ENCODE peak calls at places on chromosomes 3 and 15, in four cellular contexts. A, H, M and I are unnamed samples. For H3K4me1, the result is how much of the 10 kb centered on the place peaks cover.

GRCh38 chr3:194104041-194104751 is 31.8 kb upstream of the HES1 start:
- DNase-seq in A (no peak), H (no peak), M (no peak), I (no peak)

GRCh38 chr3:115401891-115402501 is 221.3 kb upstream of the GAP43 start:
- DNase-seq in A (no peak), H (no peak), M (no peak), I (no peak)

GRCh38 chr3:30203301-30203700 is 403.1 kb upstream of the TGFBR2 start:
- DNase-seq in A (no peak), H (no peak), M (no peak), I (no peak)

GRCh38 chr3:9068044-9068443 is 104.8 kb upstream of the RAD18 start:
- DNase-seq in A (peak), H (no peak), M (no peak), I (peak)

GRCh38 chr3:126490619-126491018 is 14.9 kb upstream of the ZXDC start:
- DNase-seq in A (no peak), H (no peak), M (no peak), I (no peak)

GRCh38 chr3:182118081-182118480 is 406.4 kb downstream of the SOX2 start:
- DNase-seq in A (no peak), H (no peak), M (no peak), I (no peak)

GRCh38 chr3:4065080-4065479 is 238.1 kb upstream of the SETMAR start:
- DNase-seq in A (no peak), H (no peak), M (no peak), I (no peak)

GRCh38 chr3:130528120-130528519 is 11.1 kb downstream of the COL6A6 start:
- DNase-seq in A (no peak), H (no peak), M (no peak), I (no peak)

GRCh38 chr15:77676569-77677375 is 44.1 kb upstream of the LINGO1 start:
- DNase-seq in A (no peak), H (no peak), M (no peak), I (no peak)

GRCh38 chr3:45760878-45761711 is 35.2 kb downstream of the SLC6A20 start:
- DNase-seq in A (peak), H (peak), M (peak), I (no peak)

GRCh38 chr3:75978686-75979085 is 193.3 kb upstream of the ZNF717 start:
- DNase-seq in A (no peak), H (no peak), M (no peak), I (no peak)

GRCh38 chr15:48641416-48641815 is 4.1 kb downstream of the FBN1 start:
- DNase-seq in A (no peak), H (no peak), M (no peak), I (no peak)

GRCh38 chr3:70740082-70740481 is 427.6 kb upstream of the MDFIC2 start:
- DNase-seq in A (no peak), H (no peak), M (no peak), I (no peak)

GRCh38 chr15:61743352-61743909 is 316.8 kb downstream of the VPS13C start:
- DNase-seq in A (no peak), H (no peak), M (no peak), I (no peak)

GRCh38 chr15:40354408-40355171 is 3.4 kb upstream of the DISP2 start:
- DNase-seq in A (no peak), H (peak), M (no peak), I (no peak)

GRCh38 chr3:183369117-183369516 is 59.3 kb downstream of the MCF2L2 start:
- DNase-seq in A (no peak), H (no peak), M (no peak), I (no peak)

GRCh38 chr3:79113821-79114220 is 654.0 kb downstream of the ROBO1 start:
- DNase-seq in A (no peak), H (no peak), M (no peak), I (no peak)

GRCh38 chr3:74539879-74540278 is 74.6 kb downstream of the CNTN3 start:
- DNase-seq in A (no peak), H (no peak), M (no peak), I (no peak)

GRCh38 chr3:112976953-112977352 is 2.0 kb upstream of the CD200R1 start:
- DNase-seq in A (no peak), H (no peak), M (no peak), I (no peak)

GRCh38 chr15:73403171-73403570 is 34.4 kb upstream of the HCN4 start:
- DNase-seq in A (no peak), H (no peak), M (no peak), I (no peak)

GRCh38 chr15:62770752-62771151 is 271.8 kb upstream of the TPM1 start:
- DNase-seq in A (no peak), H (no peak), M (no peak), I (no peak)

GRCh38 chr3:24237971-24238767 is 256.5 kb downstream of the THRB start:
- DNase-seq in A (no peak), H (peak), M (no peak), I (peak)

GRCh38 chr15:41882689-41883483 is 11.0 kb downstream of the SPTBN5 start:
- DNase-seq in A (no peak), H (no peak), M (no peak), I (no peak)

GRCh38 chr3:101172516-101172915 is 147.9 kb downstream of the IMPG2 start:
- DNase-seq in A (no peak), H (no peak), M (no peak), I (no peak)

GRCh38 chr15:74238984-74239645 is 3.0 kb downstream of the CCDC33 start:
- DNase-seq in A (no peak), H (no peak), M (no peak), I (no peak)

GRCh38 chr15:31266712-31267111 is 59.9 kb upstream of the KLF13 start:
- DNase-seq in A (peak), H (no peak), M (peak), I (no peak)

GRCh38 chr3:74267583-74268184 is 346.8 kb downstream of the CNTN3 start:
- DNase-seq in A (no peak), H (peak), M (no peak), I (peak)

GRCh38 chr3:50687127-50687751 is 12.5 kb downstream of the DOCK3 start:
- DNase-seq in A (no peak), H (no peak), M (no peak), I (no peak)

GRCh38 chr3:191339313-191339917 is 9.1 kb upstream of the UTS2B start:
- DNase-seq in A (no peak), H (no peak), M (no peak), I (no peak)

GRCh38 chr15:57158589-57158988 is 217.7 kb upstream of the CGNL1 start:
- DNase-seq in A (no peak), H (no peak), M (no peak), I (no peak)

GRCh38 chr3:119794971-119795612 is 13.2 kb downstream of the NR1I2 start:
- DNase-seq in A (no peak), H (peak), M (peak), I (no peak)

GRCh38 chr3:27729748-27730611 is 7.9 kb upstream of the EOMES start:
- DNase-seq in A (peak), H (no peak), M (no peak), I (no peak)

GRCh38 chr15:55588818-55589122 is 625 bp upstream of the PYGO1 start:
- DNase-seq in A (no peak), H (no peak), M (no peak), I (no peak)

GRCh38 chr15:51736646-51737537 is 563 bp downstream of the LYSMD2 start:
- DNase-seq in A (peak), H (peak), M (no peak), I (no peak)

GRCh38 chr3:134333522-134334181 is 40.6 kb downstream of the AMOTL2 start:
- DNase-seq in A (peak), H (no peak), M (peak), I (no peak)

GRCh38 chr15:76059320-76060097 is at the start of gene TMEM266:
- DNase-seq in A (no peak), H (peak), M (no peak), I (peak)

GRCh38 chr3:52277071-52277964 is 1.1 kb downstream of the WDR82 start:
- DNase-seq in A (peak), H (peak), M (no peak), I (peak)

GRCh38 chr3:50150863-50151686 is 4.0 kb upstream of the SEMA3F start:
- DNase-seq in A (no peak), H (no peak), M (no peak), I (no peak)

GRCh38 chr3:46506526-46506925 is 8.8 kb downstream of the RTP3 start:
- DNase-seq in A (no peak), H (no peak), M (no peak), I (no peak)

GRCh38 chr15:67188551-67189218 is 65.8 kb downstream of the AAGAB start:
- DNase-seq in A (peak), H (no peak), M (no peak), I (no peak)
- TF ChIP-seq EP300 in A (peak), H (no peak), M (no peak), I (no peak)

GRCh38 chr3:164375538-164375937 is 702.8 kb downstream of the SI start:
- DNase-seq in A (no peak), H (no peak), M (no peak), I (no peak)
- H3K4me1 ChIP-seq in A (under half), H (under half), M (under half), I (under half)

GRCh38 chr3:42688016-42688415 is 2.7 kb downstream of the KLHL40 start:
- DNase-seq in A (peak), H (no peak), M (no peak), I (no peak)
- TF ChIP-seq POLR2A in A (no peak), H (no peak), M (no peak), I (no peak)

GRCh38 chr15:100291106-100291505 is 50.7 kb downstream of the ADAMTS17 start:
- DNase-seq in A (no peak), H (no peak), M (no peak), I (no peak)

GRCh38 chr15:100297812-100298211 is 44.0 kb downstream of the ADAMTS17 start:
- DNase-seq in A (no peak), H (no peak), M (no peak), I (no peak)

GRCh38 chr15:100295939-100296338 is 45.8 kb downstream of the ADAMTS17 start:
- DNase-seq in A (no peak), H (no peak), M (no peak), I (no peak)

DNA sequence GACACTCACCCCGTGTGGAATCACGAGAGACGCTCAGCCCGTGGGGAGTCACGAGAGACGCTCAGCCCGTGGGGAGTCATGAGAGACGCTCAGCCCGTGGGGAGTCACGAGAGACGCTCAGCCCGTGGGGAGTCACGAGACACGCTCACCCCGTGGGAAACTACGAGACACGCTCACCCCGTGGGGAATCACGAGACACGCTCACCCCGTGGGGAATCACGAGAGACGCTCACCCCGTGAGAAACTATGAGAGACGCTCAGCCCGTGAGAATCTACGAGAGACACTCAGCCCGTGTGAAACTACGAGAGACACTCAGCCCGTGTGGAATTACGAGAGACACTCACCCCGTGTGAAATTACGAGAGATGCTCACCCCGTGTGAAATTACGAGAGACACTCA is 49.8 kb downstream of the ADAMTS17 start:
- DNase-seq in A (no peak), H (no peak), M (no peak), I (no peak)
- TF ChIP-seq EP300 in A (no peak), H (no peak), M (no peak), I (no peak)

DNA sequence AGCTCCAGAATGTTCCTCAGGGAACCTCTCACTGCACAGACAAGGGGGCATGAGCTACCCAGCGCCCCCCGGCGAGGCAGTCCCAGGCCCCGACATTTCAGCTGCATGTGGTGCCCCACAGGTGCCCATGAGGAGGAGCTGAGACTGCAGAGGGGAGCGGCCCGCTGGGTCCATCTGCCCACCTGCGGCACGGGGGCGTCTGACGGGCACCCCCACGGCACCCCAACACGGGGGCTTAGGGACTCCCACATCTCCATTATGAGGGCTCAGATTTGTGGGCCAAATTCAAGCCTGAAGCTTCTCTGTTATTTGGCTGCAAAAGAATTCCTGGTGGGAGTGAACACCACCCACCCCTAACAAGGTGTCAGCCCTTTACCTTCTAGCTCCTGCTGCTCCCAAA is 258.4 kb downstream of the UACA start:
- DNase-seq in A (no peak), H (no peak), M (no peak), I (no peak)
- H3K4me1 ChIP-seq in A (under half), H (half or more), M (under half), I (under half)

GRCh38 chr3:43290961-43291360 is 4.6 kb downstream of the SNRK start:
- DNase-seq in A (no peak), H (no peak), M (no peak), I (no peak)

GRCh38 chr3:43288366-43288765 is 2.0 kb downstream of the SNRK start:
- DNase-seq in A (no peak), H (no peak), M (no peak), I (no peak)

GRCh38 chr3:43288850-43289249 is 2.5 kb downstream of the SNRK start:
- DNase-seq in A (no peak), H (no peak), M (no peak), I (no peak)

GRCh38 chr3:43287514-43287913 is 1.2 kb downstream of the SNRK start:
- DNase-seq in A (no peak), H (no peak), M (no peak), I (no peak)

GRCh38 chr3:43289401-43289800 is 3.1 kb downstream of the SNRK start:
- DNase-seq in A (no peak), H (no peak), M (no peak), I (no peak)
- TF ChIP-seq POLR2A in A (no peak), H (no peak), M (no peak), I (no peak)

GRCh38 chr15:86300371-86301106 is 220.9 kb downstream of the AGBL1 start:
- DNase-seq in A (no peak), H (no peak), M (no peak), I (no peak)
- TF ChIP-seq EP300 in A (no peak), H (no peak), M (no peak), I (no peak)

DNA sequence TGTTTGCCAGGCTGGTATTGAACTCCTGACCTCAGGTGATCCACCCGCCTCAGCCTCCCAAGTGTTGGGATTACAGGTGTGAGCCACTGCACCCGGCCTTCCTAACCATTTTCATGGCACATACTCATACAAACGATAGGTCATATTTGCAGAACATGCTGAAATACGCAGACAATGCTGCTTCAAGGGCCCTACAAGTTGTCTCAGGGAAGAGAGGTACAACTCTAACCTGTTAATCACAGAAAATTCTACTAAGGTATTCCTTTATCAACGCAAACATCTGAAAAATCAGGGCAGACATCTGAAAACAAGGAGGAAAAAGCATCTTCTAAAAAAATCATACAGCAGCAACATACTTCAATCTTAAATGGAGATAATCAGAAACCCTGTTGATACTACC is 39.9 kb downstream of the RAF1 start:
- DNase-seq in A (no peak), H (no peak), M (no peak), I (no peak)
- H3K4me1 ChIP-seq in A (under half), H (under half), M (under half), I (under half)